ENCODE peak calls at places on chromosomes 1 and 21, in ten cellular contexts. K, Q, N, P, V, C, U, O, F and S are unnamed samples.

GRCh38 chr1:183281039-183281438 is 95.0 kb downstream of the LAMC2 start:
- DNase-seq in K (no peak), Q (no peak), N (no peak), P (no peak), V (peak), C (peak), U (peak), O (peak), F (peak), S (peak)

GRCh38 chr1:61170328-61171238 is 88.2 kb downstream of the NFIA start:
- DNase-seq in K (no peak), Q (no peak), N (no peak), P (no peak), V (no peak), C (peak), U (no peak), O (no peak), F (no peak), S (peak)

GRCh38 chr1:59413327-59413720 is 116.4 kb downstream of the FGGY start:
- DNase-seq in K (no peak), Q (no peak), N (no peak), P (no peak), V (no peak), C (no peak), U (no peak), O (no peak), F (no peak), S (no peak)

GRCh38 chr1:20376880-20377494 is 86.3 kb downstream of the VWA5B1 start:
- DNase-seq in K (peak), Q (peak), N (peak), P (peak), V (peak), C (peak), U (peak), O (peak), F (peak), S (peak)

GRCh38 chr21:26909972-26910371 is 56.9 kb downstream of the ADAMTS5 start:
- DNase-seq in K (no peak), Q (no peak), N (peak), P (no peak), V (no peak), C (no peak), U (no peak), O (no peak), F (no peak), S (peak)

GRCh38 chr21:40204956-40205355 is 337.7 kb downstream of the PCP4 start:
- DNase-seq in K (no peak), Q (no peak), N (no peak), P (no peak), V (no peak), C (no peak), U (no peak), O (no peak), F (no peak), S (no peak)

GRCh38 chr1:228868731-228869024 is 133.4 kb downstream of the RHOU start:
- DNase-seq in K (no peak), Q (no peak), N (no peak), P (no peak), V (no peak), C (no peak), U (no peak), O (no peak), F (no peak), S (no peak)

GRCh38 chr1:172970186-172970585 is 80.6 kb downstream of the TNFSF18 start:
- DNase-seq in K (no peak), Q (no peak), N (no peak), P (no peak), V (no peak), C (peak), U (no peak), O (no peak), F (no peak), S (no peak)

GRCh38 chr1:54376085-54377039 is 29.8 kb downstream of the SSBP3 start:
- DNase-seq in K (no peak), Q (no peak), N (no peak), P (no peak), V (peak), C (no peak), U (no peak), O (no peak), F (peak), S (no peak)

GRCh38 chr21:25835397-25835796 is 100.6 kb downstream of the GABPA start:
- DNase-seq in K (no peak), Q (no peak), N (no peak), P (no peak), V (no peak), C (no peak), U (no peak), O (no peak), F (no peak), S (no peak)

GRCh38 chr1:102798718-102799117 is 309.6 kb downstream of the COL11A1 start:
- DNase-seq in K (no peak), Q (no peak), N (peak), P (no peak), V (no peak), C (no peak), U (no peak), O (no peak), F (no peak), S (no peak)

GRCh38 chr1:154493276-154493675 is 8.7 kb upstream of the TDRD10 start:
- DNase-seq in K (peak), Q (peak), N (no peak), P (no peak), V (peak), C (no peak), U (no peak), O (no peak), F (no peak), S (no peak)

DNA sequence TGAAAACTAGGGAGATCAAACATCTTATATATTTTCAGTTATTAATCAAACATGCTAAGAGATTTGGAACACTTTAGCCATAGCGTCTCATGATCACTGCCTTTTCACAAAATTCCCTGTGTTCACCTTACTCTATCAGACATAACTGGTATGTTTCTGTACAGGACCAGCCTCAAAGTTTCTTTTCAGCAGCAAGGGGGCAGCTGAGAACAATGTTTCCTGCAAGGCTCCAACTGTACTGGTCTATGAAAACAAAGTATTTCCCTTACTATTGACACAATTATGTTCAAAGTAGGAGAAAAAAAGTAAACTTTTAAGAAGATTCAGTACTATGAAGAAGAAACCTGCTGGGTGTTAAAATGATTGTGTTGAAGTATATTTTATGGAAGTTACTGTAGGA is 98.5 kb downstream of the ATF6 start:
- DNase-seq in K (no peak), Q (no peak), N (peak), P (no peak), V (no peak), C (peak), U (peak), O (no peak), F (no peak), S (peak)
- TF ChIP-seq CTCF in K (no peak), Q (peak), N (peak), P (no peak), V (no peak), C (peak), U (peak), O (no peak), F (no peak), S (peak)

DNA sequence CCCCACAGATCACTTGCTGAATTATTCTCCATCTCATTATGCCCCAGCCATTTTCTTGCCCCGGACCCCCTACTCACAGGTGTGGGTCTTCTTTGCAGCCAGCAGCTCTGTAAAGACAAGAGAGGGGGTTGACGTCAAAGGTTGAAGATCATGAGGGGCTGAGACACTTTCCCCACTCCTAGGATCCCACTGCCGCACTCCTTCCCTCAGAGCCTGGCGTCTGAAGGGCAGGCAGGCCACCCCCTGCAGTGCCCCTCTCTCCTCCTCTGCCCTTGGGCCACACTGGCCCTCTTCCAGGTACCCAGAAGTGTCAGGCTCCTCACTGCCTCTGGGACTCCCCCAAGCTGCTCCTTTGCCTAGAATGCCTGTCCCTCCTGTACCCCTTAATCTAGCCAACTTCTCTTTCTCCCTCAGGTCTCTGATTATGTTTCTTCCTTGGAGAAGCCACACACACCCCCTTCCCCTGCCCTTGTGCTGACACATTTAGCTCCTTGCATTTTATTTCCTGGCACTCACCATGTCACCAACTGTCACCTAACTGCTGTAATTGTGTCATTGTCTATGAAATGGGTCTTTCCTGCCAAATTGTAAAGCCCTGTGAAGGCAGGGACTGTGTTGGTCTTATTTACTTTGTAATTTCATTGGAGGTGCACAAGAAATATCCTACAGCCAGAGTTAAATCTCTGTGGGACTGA is 2.1 kb downstream of the RORC start:
- DNase-seq in K (no peak), Q (no peak), N (no peak), P (no peak), V (no peak), C (no peak), U (no peak), O (no peak), F (no peak), S (no peak)
- H3K4me3 ChIP-seq in K (no peak), Q (no peak), N (no peak), P (no peak), V (no peak), C (no peak), U (no peak), O (no peak), F (no peak), S (no peak)

GRCh38 chr21:38621132-38621531 is 122.9 kb upstream of the ERG start:
- DNase-seq in K (no peak), Q (no peak), N (no peak), P (peak), V (no peak), C (no peak), U (no peak), O (no peak), F (peak), S (no peak)
- TF ChIP-seq CTCF in K (no peak), Q (no peak), N (no peak), P (no peak), V (no peak), C (no peak), U (no peak), O (no peak), F (no peak), S (no peak)

GRCh38 chr1:21907079-21907418 is 30.1 kb downstream of the HSPG2 start:
- DNase-seq in K (no peak), Q (no peak), N (no peak), P (no peak), V (no peak), C (no peak), U (no peak), O (no peak), F (no peak), S (no peak)
- H3K4me3 ChIP-seq in K (no peak), Q (no peak), N (no peak), P (no peak), V (no peak), C (no peak), U (no peak), O (no peak), F (no peak), S (no peak)

GRCh38 chr1:218341325-218341724 is 3.8 kb upstream of the TGFB2 start:
- DNase-seq in K (no peak), Q (no peak), N (no peak), P (no peak), V (no peak), C (no peak), U (no peak), O (no peak), F (no peak), S (no peak)

GRCh38 chr1:218342091-218342490 is 3.0 kb upstream of the TGFB2 start:
- DNase-seq in K (no peak), Q (no peak), N (no peak), P (no peak), V (no peak), C (no peak), U (no peak), O (no peak), F (no peak), S (no peak)

GRCh38 chr1:218344814-218345672 is at the start of gene TGFB2:
- DNase-seq in K (no peak), Q (no peak), N (peak), P (peak), V (peak), C (peak), U (peak), O (no peak), F (peak), S (peak)

GRCh38 chr1:218336353-218336752 is 8.8 kb upstream of the TGFB2 start:
- DNase-seq in K (no peak), Q (no peak), N (peak), P (no peak), V (no peak), C (no peak), U (no peak), O (no peak), F (no peak), S (peak)

DNA sequence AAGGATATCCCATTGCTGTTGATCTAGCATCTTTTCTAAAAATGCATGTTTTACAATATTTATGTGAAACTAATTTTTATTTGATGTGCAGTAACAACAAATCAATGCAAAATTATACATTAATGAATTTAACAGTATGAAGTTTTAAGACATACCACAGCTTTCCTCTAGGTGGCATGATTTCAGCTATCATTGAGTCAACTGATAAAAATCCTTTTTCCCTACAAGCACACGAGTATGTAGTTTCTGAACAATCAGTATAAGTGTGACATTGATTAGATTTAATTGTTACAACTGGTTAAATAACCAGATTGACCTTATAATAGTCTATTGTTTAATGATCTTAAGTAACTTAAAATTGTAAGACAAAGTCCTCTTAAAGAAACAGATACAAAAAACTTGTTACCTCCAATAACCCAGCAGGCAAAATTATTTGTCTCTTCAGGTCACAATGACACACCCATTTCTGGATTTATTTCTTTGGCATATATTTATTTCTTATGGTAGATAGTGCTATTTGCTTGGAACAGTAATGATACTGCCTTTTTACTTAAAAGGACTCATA is 5.8 kb upstream of the TGFB2 start:
- DNase-seq in K (no peak), Q (no peak), N (no peak), P (no peak), V (no peak), C (peak), U (no peak), O (no peak), F (no peak), S (peak)
- TF ChIP-seq CTCF in K (peak), Q (peak), N (peak), P (peak), V (peak), C (peak), U (peak), O (no peak), F (peak), S (peak)